ENCODE peak calls at places on chromosomes 11 and 22, in ten cellular contexts. One of them, this sample, is unnamed.

GRCh38 chr11:36818410-36818809 is 220.4 kb upstream of the RAG2 start:
- DNase-seq in upper lobe of right lung: no peak
- DNase-seq in fibroblast of mammary gland: no peak
- DNase-seq in AG04449: no peak
- DNase-seq in ovary: no peak
- DNase-seq in colonic mucosa: no peak
- DNase-seq in astrocyte of the spinal cord: no peak
- DNase-seq in GM12865: peak; percentile 22
- DNase-seq in neural progenitor cell: peak; percentile 23
- DNase-seq in BE2C: peak; percentile 27
- DNase-seq in this sample: no peak

GRCh38 chr22:41197808-41198585 is 7.1 kb upstream of the L3MBTL2 start:
- DNase-seq in upper lobe of right lung: peak; percentile 73
- DNase-seq in fibroblast of mammary gland: no peak
- DNase-seq in AG04449: no peak
- DNase-seq in ovary: peak; percentile 38
- DNase-seq in colonic mucosa: peak; percentile 77
- DNase-seq in astrocyte of the spinal cord: no peak
- DNase-seq in GM12865: no peak
- DNase-seq in neural progenitor cell: peak; percentile 68
- DNase-seq in BE2C: peak; percentile 62
- DNase-seq in this sample: peak; percentile 35

GRCh38 chr11:74519719-74520118 is 26.2 kb upstream of the LIPT2 start:
- DNase-seq in upper lobe of right lung: no peak
- DNase-seq in fibroblast of mammary gland: no peak
- DNase-seq in AG04449: no peak
- DNase-seq in ovary: no peak
- DNase-seq in colonic mucosa: no peak
- DNase-seq in astrocyte of the spinal cord: no peak
- DNase-seq in GM12865: no peak
- DNase-seq in neural progenitor cell: no peak
- DNase-seq in BE2C: no peak
- DNase-seq in this sample: no peak

GRCh38 chr11:82577246-82577645 is 156.4 kb downstream of the FAM181B start:
- DNase-seq in upper lobe of right lung: no peak
- DNase-seq in fibroblast of mammary gland: no peak
- DNase-seq in AG04449: no peak
- DNase-seq in ovary: no peak
- DNase-seq in colonic mucosa: no peak
- DNase-seq in astrocyte of the spinal cord: no peak
- DNase-seq in GM12865: no peak
- DNase-seq in neural progenitor cell: no peak
- DNase-seq in BE2C: peak; percentile 10
- DNase-seq in this sample: no peak

GRCh38 chr22:46619830-46620501 is at the start of gene GRAMD4:
- DNase-seq in upper lobe of right lung: no peak
- DNase-seq in fibroblast of mammary gland: no peak
- DNase-seq in AG04449: no peak
- DNase-seq in ovary: no peak
- DNase-seq in colonic mucosa: no peak
- DNase-seq in astrocyte of the spinal cord: peak; percentile 66
- DNase-seq in GM12865: no peak
- DNase-seq in neural progenitor cell: peak; percentile 55
- DNase-seq in BE2C: peak; percentile 92
- DNase-seq in this sample: no peak

GRCh38 chr11:1172729-1173117 is 15.0 kb downstream of the MUC5AC start:
- DNase-seq in upper lobe of right lung: no peak
- DNase-seq in fibroblast of mammary gland: no peak
- DNase-seq in AG04449: no peak
- DNase-seq in ovary: no peak
- DNase-seq in colonic mucosa: no peak
- DNase-seq in astrocyte of the spinal cord: no peak
- DNase-seq in GM12865: no peak
- DNase-seq in neural progenitor cell: no peak
- DNase-seq in BE2C: no peak
- DNase-seq in this sample: no peak

GRCh38 chr22:17121235-17122195 is at the start of gene TMEM121B:
- DNase-seq in upper lobe of right lung: peak; percentile 82
- DNase-seq in fibroblast of mammary gland: peak; percentile 50
- DNase-seq in AG04449: no peak
- DNase-seq in ovary: peak; percentile 48
- DNase-seq in colonic mucosa: no peak
- DNase-seq in astrocyte of the spinal cord: peak; percentile 39
- DNase-seq in GM12865: no peak
- DNase-seq in neural progenitor cell: peak; percentile 96
- DNase-seq in BE2C: peak; percentile 90
- DNase-seq in this sample: peak; percentile 22

GRCh38 chr22:42080287-42080686 is 787 bp downstream of the SMDT1 start:
- DNase-seq in upper lobe of right lung: peak; percentile 62
- DNase-seq in fibroblast of mammary gland: peak; percentile 53
- DNase-seq in AG04449: no peak
- DNase-seq in ovary: no peak
- DNase-seq in colonic mucosa: peak; percentile 55
- DNase-seq in astrocyte of the spinal cord: peak; percentile 58
- DNase-seq in GM12865: peak; percentile 28
- DNase-seq in neural progenitor cell: peak; percentile 45
- DNase-seq in BE2C: peak; percentile 41
- DNase-seq in this sample: peak; percentile 70

GRCh38 chr22:42648368-42649260 is 578 bp downstream of the CYB5R3 start:
- DNase-seq in upper lobe of right lung: peak; percentile 87
- DNase-seq in fibroblast of mammary gland: peak; percentile 24
- DNase-seq in AG04449: no peak
- DNase-seq in ovary: peak; percentile 57
- DNase-seq in colonic mucosa: peak; percentile 92
- DNase-seq in astrocyte of the spinal cord: peak; percentile 37
- DNase-seq in GM12865: peak; percentile 62
- DNase-seq in neural progenitor cell: no peak
- DNase-seq in BE2C: no peak
- DNase-seq in this sample: peak; percentile 67

GRCh38 chr11:76524919-76525318 is 80.1 kb downstream of the EMSY start:
- DNase-seq in upper lobe of right lung: no peak
- DNase-seq in fibroblast of mammary gland: peak; percentile 76
- DNase-seq in AG04449: no peak
- DNase-seq in ovary: no peak
- DNase-seq in colonic mucosa: peak; percentile 56
- DNase-seq in astrocyte of the spinal cord: peak; percentile 59
- DNase-seq in GM12865: no peak
- DNase-seq in neural progenitor cell: no peak
- DNase-seq in BE2C: no peak
- DNase-seq in this sample: peak; percentile 67

GRCh38 chr11:34850339-34850738 is 65.8 kb downstream of the APIP start:
- DNase-seq in upper lobe of right lung: no peak
- DNase-seq in fibroblast of mammary gland: no peak
- DNase-seq in AG04449: no peak
- DNase-seq in ovary: no peak
- DNase-seq in colonic mucosa: peak; percentile 67
- DNase-seq in astrocyte of the spinal cord: no peak
- DNase-seq in GM12865: no peak
- DNase-seq in neural progenitor cell: no peak
- DNase-seq in BE2C: no peak
- DNase-seq in this sample: peak; percentile 68

GRCh38 chr11:124143034-124143433 is 27.8 kb downstream of the VWA5A start:
- DNase-seq in upper lobe of right lung: no peak
- DNase-seq in fibroblast of mammary gland: no peak
- DNase-seq in AG04449: no peak
- DNase-seq in ovary: no peak
- DNase-seq in colonic mucosa: no peak
- DNase-seq in astrocyte of the spinal cord: no peak
- DNase-seq in GM12865: no peak
- DNase-seq in neural progenitor cell: no peak
- DNase-seq in BE2C: no peak
- DNase-seq in this sample: no peak

GRCh38 chr11:64164392-64165312 is 1.3 kb downstream of the MACROD1 start:
- DNase-seq in upper lobe of right lung: peak; percentile 75
- DNase-seq in fibroblast of mammary gland: no peak
- DNase-seq in AG04449: no peak
- DNase-seq in ovary: peak; percentile 57
- DNase-seq in colonic mucosa: peak; percentile 67
- DNase-seq in astrocyte of the spinal cord: no peak
- DNase-seq in GM12865: no peak
- DNase-seq in neural progenitor cell: peak; percentile 61
- DNase-seq in BE2C: no peak
- DNase-seq in this sample: no peak
- H3K4me3 ChIP-seq in upper lobe of right lung: peak overlapping the region; percentile 78
- H3K4me3 ChIP-seq in fibroblast of mammary gland: peak overlapping the region; percentile 53
- H3K4me3 ChIP-seq in AG04449: peak overlapping the region; percentile 67
- H3K4me3 ChIP-seq in ovary: peak overlapping the region; percentile 56
- H3K4me3 ChIP-seq in colonic mucosa: peak overlapping the region; percentile 76
- H3K4me3 ChIP-seq in astrocyte of the spinal cord: peak overlapping the region; percentile 63
- H3K4me3 ChIP-seq in GM12865: peak overlapping the region; percentile 57
- H3K4me3 ChIP-seq in neural progenitor cell: peak overlapping the region; percentile 60
- H3K4me3 ChIP-seq in BE2C: peak overlapping the region; percentile 66
- H3K4me3 ChIP-seq in this sample: peak overlapping the region; percentile 70

DNA sequence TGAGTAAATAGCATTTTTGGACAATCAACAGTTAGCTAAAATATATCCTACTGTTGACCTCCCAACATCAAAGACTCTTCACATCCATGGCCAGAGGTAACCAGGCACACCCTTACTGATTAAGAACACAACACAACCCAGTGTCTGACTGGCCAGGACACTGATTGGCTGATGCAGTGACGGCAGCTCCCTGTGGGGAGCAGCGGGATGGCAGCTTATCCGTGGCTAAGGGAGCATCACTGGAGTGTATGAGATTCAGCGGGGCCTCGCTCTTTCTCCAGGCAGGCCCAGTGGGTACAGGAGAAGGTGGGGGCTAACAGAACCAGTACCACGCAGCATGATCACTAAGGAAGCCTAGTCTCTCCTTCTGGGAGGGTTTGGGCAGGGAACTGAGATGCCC is 10.3 kb upstream of the IL2RB start:
- DNase-seq in upper lobe of right lung: no peak
- DNase-seq in fibroblast of mammary gland: no peak
- DNase-seq in AG04449: no peak
- DNase-seq in ovary: no peak
- DNase-seq in colonic mucosa: no peak
- DNase-seq in astrocyte of the spinal cord: no peak
- DNase-seq in GM12865: no peak
- DNase-seq in neural progenitor cell: peak; percentile 28
- DNase-seq in BE2C: no peak
- DNase-seq in this sample: no peak
- TF ChIP-seq CTCF in upper lobe of right lung: no peak
- TF ChIP-seq CTCF in fibroblast of mammary gland: no peak
- TF ChIP-seq CTCF in AG04449: no peak
- TF ChIP-seq CTCF in ovary: no peak
- TF ChIP-seq CTCF in colonic mucosa: no peak
- TF ChIP-seq CTCF in astrocyte of the spinal cord: no peak
- TF ChIP-seq CTCF in GM12865: no peak
- TF ChIP-seq CTCF in neural progenitor cell: no peak
- TF ChIP-seq CTCF in BE2C: no peak
- TF ChIP-seq CTCF in this sample: no peak

GRCh38 chr11:13008625-13009475 is at the start of gene RASSF10:
- DNase-seq in upper lobe of right lung: peak; percentile 95
- DNase-seq in fibroblast of mammary gland: no peak
- DNase-seq in AG04449: no peak
- DNase-seq in ovary: peak; percentile 33
- DNase-seq in colonic mucosa: peak; percentile 93
- DNase-seq in astrocyte of the spinal cord: peak; percentile 37
- DNase-seq in GM12865: no peak
- DNase-seq in neural progenitor cell: peak; percentile 94
- DNase-seq in BE2C: peak; percentile 77
- DNase-seq in this sample: no peak

GRCh38 chr11:13007182-13007581 is 1.9 kb upstream of the RASSF10 start:
- DNase-seq in upper lobe of right lung: no peak
- DNase-seq in fibroblast of mammary gland: no peak
- DNase-seq in AG04449: no peak
- DNase-seq in ovary: no peak
- DNase-seq in colonic mucosa: no peak
- DNase-seq in astrocyte of the spinal cord: no peak
- DNase-seq in GM12865: no peak
- DNase-seq in neural progenitor cell: no peak
- DNase-seq in BE2C: no peak
- DNase-seq in this sample: no peak

GRCh38 chr11:13009476-13009920 is 382 bp downstream of the RASSF10 start:
- DNase-seq in upper lobe of right lung: no peak
- DNase-seq in fibroblast of mammary gland: no peak
- DNase-seq in AG04449: no peak
- DNase-seq in ovary: no peak
- DNase-seq in colonic mucosa: no peak
- DNase-seq in astrocyte of the spinal cord: peak; percentile 25
- DNase-seq in GM12865: no peak
- DNase-seq in neural progenitor cell: no peak
- DNase-seq in BE2C: no peak
- DNase-seq in this sample: peak; percentile 6

GRCh38 chr11:13009921-13010736 is 1.0 kb downstream of the RASSF10 start:
- DNase-seq in upper lobe of right lung: peak; percentile 76
- DNase-seq in fibroblast of mammary gland: peak; percentile 21
- DNase-seq in AG04449: no peak
- DNase-seq in ovary: no peak
- DNase-seq in colonic mucosa: peak; percentile 46
- DNase-seq in astrocyte of the spinal cord: no peak
- DNase-seq in GM12865: no peak
- DNase-seq in neural progenitor cell: peak; percentile 83
- DNase-seq in BE2C: peak; percentile 10
- DNase-seq in this sample: no peak

DNA sequence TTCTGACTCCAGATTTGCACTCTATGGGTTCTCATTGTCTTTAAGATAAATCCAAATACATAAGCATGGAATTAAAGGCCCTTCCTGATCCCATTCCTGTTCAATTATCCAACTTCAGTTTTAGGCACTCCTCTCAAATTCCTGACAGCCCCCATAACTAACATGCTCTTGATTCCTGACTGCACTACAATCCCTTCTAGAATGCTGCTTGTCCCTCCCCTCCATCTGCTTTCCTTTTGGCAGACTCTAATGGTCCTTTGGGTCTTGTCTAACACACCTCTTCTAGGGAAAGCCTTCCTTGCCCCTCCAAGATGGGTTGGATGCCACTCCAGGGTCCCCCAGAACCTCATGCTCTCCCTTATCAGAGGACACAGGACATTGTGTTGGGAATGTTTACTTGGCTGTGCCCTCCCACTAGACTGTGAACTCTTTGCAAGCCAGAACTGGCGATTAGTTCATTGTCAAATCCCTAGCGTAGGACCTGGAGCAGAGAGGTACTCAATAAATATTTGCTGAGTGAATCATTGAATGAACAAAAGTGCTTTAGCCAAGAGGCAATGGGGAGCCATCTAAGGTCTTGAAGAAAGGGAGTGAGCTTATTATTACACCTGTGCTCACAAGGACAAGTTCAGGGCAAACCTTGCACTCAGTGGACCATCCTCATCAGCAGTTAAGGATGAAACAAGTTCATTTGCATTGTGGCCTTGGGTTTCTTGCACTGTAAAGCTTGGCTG is 1.2 kb upstream of the RASSF10 start:
- DNase-seq in upper lobe of right lung: no peak
- DNase-seq in fibroblast of mammary gland: no peak
- DNase-seq in AG04449: no peak
- DNase-seq in ovary: no peak
- DNase-seq in colonic mucosa: peak; percentile 26
- DNase-seq in astrocyte of the spinal cord: no peak
- DNase-seq in GM12865: no peak
- DNase-seq in neural progenitor cell: no peak
- DNase-seq in BE2C: no peak
- DNase-seq in this sample: no peak
- H3K4me3 ChIP-seq in upper lobe of right lung: peak overlapping the region; percentile 48
- H3K4me3 ChIP-seq in fibroblast of mammary gland: no peak overlapping the region
- H3K4me3 ChIP-seq in AG04449: no peak overlapping the region
- H3K4me3 ChIP-seq in ovary: no peak overlapping the region
- H3K4me3 ChIP-seq in colonic mucosa: no peak overlapping the region
- H3K4me3 ChIP-seq in astrocyte of the spinal cord: no peak overlapping the region
- H3K4me3 ChIP-seq in GM12865: no peak overlapping the region
- H3K4me3 ChIP-seq in neural progenitor cell: no peak overlapping the region
- H3K4me3 ChIP-seq in BE2C: no peak overlapping the region
- H3K4me3 ChIP-seq in this sample: no peak overlapping the region

GRCh38 chr11:41612415-41612814 is 153.0 kb upstream of the LRRC4C start:
- DNase-seq in upper lobe of right lung: no peak
- DNase-seq in fibroblast of mammary gland: no peak
- DNase-seq in AG04449: no peak
- DNase-seq in ovary: no peak
- DNase-seq in colonic mucosa: no peak
- DNase-seq in astrocyte of the spinal cord: peak; percentile 3
- DNase-seq in GM12865: peak; percentile 2
- DNase-seq in neural progenitor cell: peak; percentile 3
- DNase-seq in BE2C: no peak
- DNase-seq in this sample: no peak
- TF ChIP-seq CTCF in upper lobe of right lung: no peak
- TF ChIP-seq CTCF in fibroblast of mammary gland: no peak
- TF ChIP-seq CTCF in AG04449: no peak
- TF ChIP-seq CTCF in ovary: no peak
- TF ChIP-seq CTCF in colonic mucosa: no peak
- TF ChIP-seq CTCF in astrocyte of the spinal cord: peak; percentile 17
- TF ChIP-seq CTCF in GM12865: peak; percentile 33
- TF ChIP-seq CTCF in neural progenitor cell: peak; percentile 44
- TF ChIP-seq CTCF in BE2C: peak; percentile 35
- TF ChIP-seq CTCF in this sample: no peak